ENCODE peak calls at places on chromosomes 3 and 15, in four cellular contexts. J is A549, D is HepG2, P is IMR-90. K is an unnamed sample.

GRCh38 chr3:28781053-28781452 is 432.4 kb upstream of the AZI2 start:
- DNase-seq in D (no peak), J (no peak), P (no peak), K (no peak)

GRCh38 chr3:66593978-66594377 is 93.2 kb upstream of the LRIG1 start:
- DNase-seq in J (peak), D (peak), P (peak), K (no peak)

GRCh38 chr3:25007974-25008658 is 419.9 kb upstream of the RARB start:
- DNase-seq in P (no peak), J (no peak), D (no peak), K (no peak)

GRCh38 chr3:122944671-122945151 is 82.9 kb downstream of the SEMA5B start:
- DNase-seq in P (no peak), J (no peak), D (no peak), K (no peak)

GRCh38 chr3:114380233-114380645 is 86.4 kb downstream of the TIGIT start:
- DNase-seq in D (no peak), P (peak), J (no peak), K (no peak)

GRCh38 chr15:52136471-52136993 is 24.0 kb upstream of the BCL2L10 start:
- DNase-seq in J (no peak), D (no peak), P (peak), K (no peak)

GRCh38 chr3:127585163-127585812 is 5.2 kb downstream of the TPRA1 start:
- DNase-seq in J (no peak), P (peak), D (no peak), K (no peak)

GRCh38 chr3:73868688-73869315 is 244.1 kb upstream of the PDZRN3 start:
- DNase-seq in J (peak), P (peak), D (peak), K (no peak)

GRCh38 chr3:196339044-196339443 is 856 bp upstream of the TM4SF19 start:
- DNase-seq in P (no peak), D (no peak), J (no peak), K (no peak)

GRCh38 chr15:86231864-86232801 is 152.5 kb downstream of the AGBL1 start:
- DNase-seq in J (peak), P (no peak), D (peak), K (peak)

GRCh38 chr3:156617781-156618180 is 56.6 kb upstream of the TIPARP start:
- DNase-seq in P (no peak), D (no peak), J (no peak), K (no peak)

GRCh38 chr15:64093627-64094417 is at the start of gene CIAO2A:
- DNase-seq in J (peak), P (peak), D (peak), K (peak)

GRCh38 chr3:156161172-156161571 is 40.8 kb downstream of the KCNAB1 start:
- DNase-seq in J (no peak), P (peak), D (no peak), K (no peak)

GRCh38 chr3:140323561-140323960 is 354.3 kb upstream of the TRIM42 start:
- DNase-seq in P (no peak), J (no peak), D (no peak), K (no peak)

GRCh38 chr3:72341943-72342342 is 506.3 kb downstream of the SHQ1 start:
- DNase-seq in D (no peak), J (no peak), P (no peak), K (no peak)

GRCh38 chr3:65497846-65498245 is 540.9 kb downstream of the MAGI1 start:
- DNase-seq in P (no peak), D (no peak), J (no peak), K (no peak)

GRCh38 chr3:71709908-71710511 is 15.2 kb downstream of the EIF4E3 start:
- DNase-seq in J (no peak), P (no peak), D (no peak), K (no peak)

GRCh38 chr15:29859981-29860745 is 37.9 kb upstream of the TJP1 start:
- DNase-seq in P (peak), J (no peak), D (no peak), K (no peak)

GRCh38 chr15:78239811-78240210 is 5.4 kb upstream of the ACSBG1 start:
- DNase-seq in P (no peak), D (no peak), J (no peak), K (no peak)

GRCh38 chr3:39639344-39640236 is 169.8 kb upstream of the MYRIP start:
- DNase-seq in P (peak), J (peak), D (peak), K (peak)

GRCh38 chr15:95464091-95464888 is 866.2 kb upstream of the NR2F2 start:
- DNase-seq in P (peak), J (no peak), D (no peak), K (no peak)

GRCh38 chr15:62719316-62719715 is 323.2 kb upstream of the TPM1 start:
- DNase-seq in J (no peak), P (peak), D (no peak), K (no peak)

GRCh38 chr15:84725001-84725491 is 9.1 kb upstream of the SEC11A start:
- DNase-seq in D (no peak), J (no peak), P (peak), K (peak)

GRCh38 chr15:84836859-84837258 is 19.7 kb downstream of the ALPK3 start:
- DNase-seq in P (no peak), D (no peak), J (no peak), K (no peak)

GRCh38 chr3:147120029-147120428 is 286.3 kb downstream of the ZIC4 start:
- DNase-seq in D (peak), P (peak), J (no peak), K (no peak)

GRCh38 chr3:131163-131889 is 65.2 kb upstream of the CHL1 start:
- DNase-seq in J (no peak), D (no peak), P (no peak), K (no peak)

GRCh38 chr3:105368575-105369500 is 2.1 kb downstream of the ALCAM start:
- DNase-seq in D (peak), P (peak), J (peak), K (no peak)

GRCh38 chr15:70012895-70013294 is 84.8 kb downstream of the TLE3 start:
- DNase-seq in J (no peak), D (no peak), P (no peak), K (no peak)

GRCh38 chr15:43826029-43826507 is 734 bp upstream of the WDR76 start:
- DNase-seq in D (no peak), P (no peak), J (no peak), K (no peak)

GRCh38 chr3:36707623-36708409 is 56.5 kb downstream of the DCLK3 start:
- DNase-seq in D (no peak), J (peak), P (peak), K (peak)

GRCh38 chr3:142237891-142238290 is 12.5 kb upstream of the GK5 start:
- DNase-seq in J (no peak), P (no peak), D (no peak), K (no peak)

GRCh38 chr3:126129408-126129891 is 45.5 kb upstream of the SLC41A3 start:
- DNase-seq in D (no peak), P (peak), J (no peak), K (no peak)

GRCh38 chr15:76200083-76200465 is 111.2 kb downstream of the ETFA start:
- DNase-seq in D (no peak), P (no peak), J (no peak), K (no peak)

DNA sequence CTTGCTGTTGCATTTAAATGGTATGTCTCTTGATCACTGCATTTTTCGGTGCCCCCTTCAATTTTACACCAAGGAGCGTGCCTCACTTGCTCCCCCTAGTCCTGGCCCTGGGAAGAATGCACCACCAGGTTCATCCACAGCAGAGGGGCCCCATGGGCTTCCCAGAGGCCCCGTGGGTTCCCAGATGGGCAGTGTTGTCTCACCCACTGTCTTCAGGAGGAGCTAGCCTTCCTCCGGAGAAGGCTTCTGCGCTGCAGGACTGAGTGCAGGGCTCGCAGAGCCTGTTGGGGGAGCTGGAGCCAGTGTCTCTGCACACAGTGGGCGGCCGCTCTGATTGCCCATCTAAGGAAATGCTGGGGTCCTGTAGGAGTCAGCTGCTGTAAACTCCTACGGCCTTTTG is 45.9 kb downstream of the POLR2M start:
- DNase-seq in J (peak), P (no peak), D (no peak), K (no peak)
- TF ChIP-seq MAZ in J (no peak), P (no peak), D (no peak), K (no peak)

GRCh38 chr3:52167240-52167639 is 13.0 kb upstream of the POC1A start:
- DNase-seq in J (no peak), D (no peak), P (no peak), K (no peak)
- TF ChIP-seq MAZ in J (no peak), D (no peak), P (no peak), K (no peak)

GRCh38 chr3:58585005-58585786 is 8.0 kb upstream of the FAM107A start:
- DNase-seq in P (peak), J (peak), D (peak), K (peak)

GRCh38 chr3:58584690-58585004 is 7.5 kb upstream of the FAM107A start:
- DNase-seq in D (no peak), J (no peak), P (no peak), K (no peak)

GRCh38 chr3:58586776-58587192 is 9.6 kb upstream of the FAM107A start:
- DNase-seq in J (no peak), P (no peak), D (no peak), K (no peak)

GRCh38 chr3:58585994-58586393 is 8.8 kb upstream of the FAM107A start:
- DNase-seq in D (no peak), J (no peak), P (no peak), K (no peak)

DNA sequence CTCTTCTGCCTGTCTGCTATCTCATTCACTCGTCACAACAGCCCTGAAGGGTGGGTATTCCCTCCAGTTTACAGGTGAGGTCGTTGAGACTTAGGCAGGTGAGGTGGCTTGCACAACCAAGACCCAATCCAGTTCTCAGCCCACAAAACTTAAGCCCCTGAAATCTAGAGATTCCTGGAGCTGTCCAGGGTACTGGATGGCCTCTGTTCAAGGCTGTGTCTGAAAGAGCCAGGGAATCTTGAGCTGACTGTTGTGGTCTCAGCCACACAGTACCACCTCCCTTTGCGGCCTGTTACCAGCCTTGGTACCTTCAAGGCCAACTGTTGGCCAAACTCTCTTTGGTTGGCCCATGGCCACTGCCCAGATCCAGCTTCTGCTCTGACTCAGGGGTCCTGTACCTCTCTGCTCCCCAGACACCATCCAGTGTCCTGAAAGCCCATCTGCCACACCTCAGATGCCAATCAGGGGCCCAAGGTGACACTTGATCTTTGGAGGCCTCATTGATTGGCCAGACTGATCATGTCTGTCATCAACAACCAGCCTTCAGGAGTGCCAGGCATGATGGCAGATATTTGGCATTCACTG is 10.9 kb upstream of the FAM107A start:
- DNase-seq in P (peak), D (no peak), J (no peak), K (peak)
- TF ChIP-seq MAZ in P (no peak), D (no peak), J (no peak), K (no peak)

GRCh38 chr3:16335364-16335763 is 70.4 kb downstream of the OXNAD1 start:
- DNase-seq in J (no peak), D (no peak), P (no peak), K (no peak)

GRCh38 chr3:16336876-16337275 is 71.9 kb downstream of the OXNAD1 start:
- DNase-seq in P (no peak), J (no peak), D (no peak), K (no peak)

GRCh38 chr3:16335772-16336621 is 71.0 kb downstream of the OXNAD1 start:
- DNase-seq in P (no peak), D (no peak), J (no peak), K (no peak)

GRCh38 chr3:16338124-16338523 is 73.1 kb downstream of the OXNAD1 start:
- DNase-seq in P (no peak), J (no peak), D (no peak), K (no peak)

DNA sequence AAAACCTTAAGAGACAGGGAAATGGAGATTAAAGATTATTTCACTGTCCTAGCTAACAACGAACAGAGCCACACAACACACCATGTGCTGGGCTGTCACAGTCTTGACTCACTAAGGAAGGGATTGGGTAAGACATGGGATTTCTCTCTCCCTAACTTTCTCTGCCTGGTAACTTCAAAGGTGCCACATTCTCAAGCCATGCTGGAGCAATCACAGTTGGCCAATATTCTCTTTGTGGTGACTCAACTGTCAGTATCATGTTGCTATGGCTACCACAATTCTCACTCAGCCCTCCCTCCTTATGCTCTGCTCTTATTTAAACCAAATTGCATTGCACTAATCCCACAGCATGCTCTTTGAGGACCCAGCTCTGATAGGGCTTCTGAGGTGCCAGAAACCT is 74.0 kb downstream of the OXNAD1 start:
- DNase-seq in J (peak), D (peak), P (peak), K (no peak)
- TF ChIP-seq MAZ in J (no peak), D (no peak), P (peak), K (no peak)

GRCh38 chr3:130903412-130903908 is 9.6 kb downstream of the ATP2C1 start:
- DNase-seq in D (no peak), P (no peak), J (no peak), K (no peak)

GRCh38 chr3:130905551-130905950 is 11.7 kb downstream of the ATP2C1 start:
- DNase-seq in J (no peak), D (no peak), P (peak), K (no peak)

GRCh38 chr3:130897316-130897715 is 3.4 kb downstream of the ATP2C1 start:
- DNase-seq in D (no peak), J (no peak), P (no peak), K (no peak)

GRCh38 chr3:130900959-130901358 is 7.1 kb downstream of the ATP2C1 start:
- DNase-seq in P (peak), D (peak), J (peak), K (no peak)

DNA sequence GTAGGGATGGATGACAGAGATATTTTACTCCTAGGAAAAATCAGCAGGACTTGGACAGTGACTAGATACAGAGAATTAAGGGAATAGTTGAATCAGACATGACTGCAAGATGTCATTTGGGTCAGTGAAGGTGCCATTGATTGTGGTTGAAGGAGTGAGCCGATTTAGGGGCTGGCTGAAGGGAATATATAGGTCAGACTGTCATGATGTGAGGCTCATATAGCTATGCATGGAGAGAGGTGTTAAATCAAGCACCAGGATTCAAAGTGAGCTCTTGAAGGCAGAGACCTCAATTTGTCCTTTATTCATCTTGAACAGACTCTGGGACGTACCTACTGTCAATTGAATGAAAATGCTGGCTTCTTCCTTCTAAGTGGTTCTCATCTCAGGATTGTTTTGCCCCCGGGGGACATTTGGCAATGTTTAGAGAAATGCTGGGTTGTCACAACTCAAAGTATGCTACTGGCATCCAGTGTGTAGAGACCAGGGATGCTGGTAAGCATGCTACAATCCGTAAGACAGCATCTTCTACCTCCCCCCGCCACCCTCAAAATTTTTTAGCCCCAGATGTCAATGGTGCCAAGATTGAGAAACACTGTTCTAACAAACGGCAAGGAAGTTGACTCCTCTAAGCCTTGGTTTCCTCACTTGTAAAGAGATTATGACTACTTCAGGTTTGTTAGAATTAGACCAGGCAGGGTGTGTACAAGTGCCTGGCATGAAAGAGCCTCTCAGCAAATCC is 7.8 kb downstream of the ATP2C1 start:
- DNase-seq in J (no peak), P (no peak), D (no peak), K (no peak)
- TF ChIP-seq MAZ in J (no peak), P (no peak), D (no peak), K (no peak)

GRCh38 chr15:92714457-92715401 is 59.2 kb upstream of the FAM174B start:
- DNase-seq in D (peak), J (peak), P (peak), K (peak)

GRCh38 chr15:92715753-92716152 is 60.2 kb upstream of the FAM174B start:
- DNase-seq in D (no peak), J (no peak), P (peak), K (no peak)

GRCh38 chr15:92724144-92724543 is 68.6 kb upstream of the FAM174B start:
- DNase-seq in D (peak), P (no peak), J (no peak), K (no peak)

GRCh38 chr15:92714071-92714456 is 58.5 kb upstream of the FAM174B start:
- DNase-seq in J (peak), D (no peak), P (peak), K (no peak)

DNA sequence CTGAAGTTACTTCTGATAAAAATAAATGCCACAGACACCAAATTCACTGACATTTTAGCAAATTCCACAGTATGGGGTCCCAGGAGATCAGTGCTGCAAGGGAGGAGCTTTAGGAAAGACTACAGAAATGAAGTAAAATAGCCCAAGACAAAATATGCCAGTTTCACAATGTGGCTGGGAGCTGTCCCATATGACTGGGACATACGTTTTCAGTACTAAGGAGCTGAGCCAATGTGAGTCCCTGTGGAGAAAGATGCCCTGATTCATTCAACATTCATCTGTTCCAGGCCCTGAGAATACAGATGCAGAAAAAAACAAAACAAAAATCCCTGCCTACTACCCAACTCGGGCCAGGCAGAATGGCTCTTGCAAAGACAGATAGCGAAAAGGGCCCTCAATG is 63.4 kb upstream of the FAM174B start:
- DNase-seq in J (no peak), D (no peak), P (no peak), K (no peak)
- TF ChIP-seq MAZ in J (no peak), D (no peak), P (no peak), K (no peak)